ENCODE peak calls at places on chromosomes 4 and X, in six cellular contexts. One of them, this sample, is unnamed.

GRCh38 chrX:76454456-76454927 is 27.0 kb downstream of the MAGEE1 start:
- DNase-seq in neuronal stem cell: no peak
- DNase-seq in neural crest cell: no peak
- DNase-seq in NCI-H1417: no peak
- DNase-seq in T-cell: no peak
- DNase-seq in posterior cingulate gyrus: no peak
- DNase-seq in this sample: peak

GRCh38 chrX:97685753-97686152 is 802.0 kb downstream of the RPA4 start:
- DNase-seq in neuronal stem cell: no peak
- DNase-seq in neural crest cell: no peak
- DNase-seq in NCI-H1417: no peak
- DNase-seq in T-cell: no peak
- DNase-seq in posterior cingulate gyrus: no peak
- DNase-seq in this sample: no peak

GRCh38 chr4:82380344-82380743 is 6.6 kb upstream of the HNRNPD start:
- DNase-seq in neuronal stem cell: no peak
- DNase-seq in neural crest cell: no peak
- DNase-seq in NCI-H1417: no peak
- DNase-seq in T-cell: no peak
- DNase-seq in posterior cingulate gyrus: peak
- DNase-seq in this sample: no peak

GRCh38 chr4:70158576-70158975 is 4.5 kb downstream of the PRR27 start:
- DNase-seq in neuronal stem cell: no peak
- DNase-seq in neural crest cell: no peak
- DNase-seq in NCI-H1417: no peak
- DNase-seq in T-cell: no peak
- DNase-seq in posterior cingulate gyrus: peak
- DNase-seq in this sample: no peak

GRCh38 chrX:30261012-30261411 is 14.1 kb downstream of the MAGEB1 start:
- DNase-seq in neuronal stem cell: no peak
- DNase-seq in neural crest cell: no peak
- DNase-seq in NCI-H1417: no peak
- DNase-seq in T-cell: no peak
- DNase-seq in posterior cingulate gyrus: no peak
- DNase-seq in this sample: no peak

GRCh38 chr4:7198440-7199128 is 6.2 kb downstream of the SORCS2 start:
- DNase-seq in neuronal stem cell: no peak
- DNase-seq in neural crest cell: no peak
- DNase-seq in NCI-H1417: no peak
- DNase-seq in T-cell: no peak
- DNase-seq in posterior cingulate gyrus: peak
- DNase-seq in this sample: no peak

GRCh38 chrX:9466115-9466495 is 1.2 kb downstream of the TBL1X start:
- DNase-seq in neuronal stem cell: no peak
- DNase-seq in neural crest cell: peak
- DNase-seq in NCI-H1417: no peak
- DNase-seq in T-cell: no peak
- DNase-seq in posterior cingulate gyrus: peak
- DNase-seq in this sample: no peak

GRCh38 chr4:40672528-40673522 is 43.2 kb upstream of the RBM47 start:
- DNase-seq in neuronal stem cell: peak
- DNase-seq in neural crest cell: no peak
- DNase-seq in NCI-H1417: no peak
- DNase-seq in T-cell: no peak
- DNase-seq in posterior cingulate gyrus: no peak
- DNase-seq in this sample: peak

GRCh38 chr4:155442267-155443105 is 65.7 kb upstream of the MAP9 start:
- DNase-seq in neuronal stem cell: peak
- DNase-seq in neural crest cell: peak
- DNase-seq in NCI-H1417: peak
- DNase-seq in T-cell: no peak
- DNase-seq in posterior cingulate gyrus: peak
- DNase-seq in this sample: peak

GRCh38 chr4:4327652-4328121 is 37.6 kb downstream of the ZBTB49 start:
- DNase-seq in neuronal stem cell: peak
- DNase-seq in neural crest cell: peak
- DNase-seq in NCI-H1417: no peak
- DNase-seq in T-cell: no peak
- DNase-seq in posterior cingulate gyrus: no peak
- DNase-seq in this sample: no peak

GRCh38 chrX:44483965-44484606 is 58.6 kb downstream of the FUNDC1 start:
- DNase-seq in neuronal stem cell: no peak
- DNase-seq in neural crest cell: no peak
- DNase-seq in NCI-H1417: no peak
- DNase-seq in T-cell: no peak
- DNase-seq in posterior cingulate gyrus: no peak
- DNase-seq in this sample: no peak